ENCODE peak calls at places on chromosomes 6 and 20, in eight cellular contexts. F, V, I, Q, O, W, K and B are unnamed samples. For H3K27me3 and H3K9me3, the result is how much of the 10 kb centered on the place peaks cover.

GRCh38 chr20:8144282-8145245 is 12.5 kb downstream of the PLCB1 start:
- DNase-seq in F (no peak), V (peak), I (peak), Q (no peak), O (no peak), W (peak), K (no peak), B (no peak)

GRCh38 chr20:52937701-52938100 is 34.5 kb upstream of the TSHZ2 start:
- DNase-seq in F (no peak), V (peak), I (no peak), Q (no peak), O (no peak), W (peak), K (no peak), B (no peak)

GRCh38 chr6:13624871-13625288 is 9.7 kb downstream of the NOL7 start:
- DNase-seq in F (no peak), V (peak), I (peak), Q (peak), O (no peak), W (peak), K (no peak), B (no peak)

GRCh38 chr6:10033223-10033829 is 381.5 kb downstream of the TFAP2A start:
- DNase-seq in F (no peak), V (peak), I (peak), Q (peak), O (no peak), W (no peak), K (no peak), B (no peak)

GRCh38 chr6:16704706-16705402 is 56.4 kb downstream of the ATXN1 start:
- DNase-seq in F (peak), V (no peak), I (peak), Q (no peak), O (no peak), W (no peak), K (no peak), B (no peak)

GRCh38 chr6:41278699-41279405 is 7.6 kb downstream of the TREM1 start:
- DNase-seq in F (peak), V (peak), I (peak), Q (peak), O (no peak), W (peak), K (no peak), B (peak)

GRCh38 chr20:50551288-50551687 is 41.1 kb downstream of the PTPN1 start:
- DNase-seq in F (no peak), V (no peak), I (no peak), Q (no peak), O (no peak), W (no peak), K (no peak), B (no peak)

GRCh38 chr20:57283867-57284266 is 17.4 kb upstream of the BMP7 start:
- DNase-seq in F (no peak), V (no peak), I (no peak), Q (no peak), O (no peak), W (no peak), K (no peak), B (no peak)

GRCh38 chr6:161618816-161619454 is 345.1 kb upstream of the AGPAT4 start:
- DNase-seq in F (no peak), V (peak), I (peak), Q (peak), O (no peak), W (peak), K (no peak), B (no peak)

GRCh38 chr6:117938324-117938995 is 31.4 kb downstream of the SLC35F1 start:
- DNase-seq in F (no peak), V (peak), I (no peak), Q (no peak), O (no peak), W (peak), K (no peak), B (no peak)

GRCh38 chr6:159279790-159280277 is 110.6 kb downstream of the FNDC1 start:
- DNase-seq in F (no peak), V (no peak), I (no peak), Q (no peak), O (no peak), W (peak), K (no peak), B (no peak)

GRCh38 chr6:92977018-92977417 is 442.3 kb downstream of the EPHA7 start:
- DNase-seq in F (no peak), V (no peak), I (no peak), Q (no peak), O (no peak), W (no peak), K (no peak), B (no peak)

DNA sequence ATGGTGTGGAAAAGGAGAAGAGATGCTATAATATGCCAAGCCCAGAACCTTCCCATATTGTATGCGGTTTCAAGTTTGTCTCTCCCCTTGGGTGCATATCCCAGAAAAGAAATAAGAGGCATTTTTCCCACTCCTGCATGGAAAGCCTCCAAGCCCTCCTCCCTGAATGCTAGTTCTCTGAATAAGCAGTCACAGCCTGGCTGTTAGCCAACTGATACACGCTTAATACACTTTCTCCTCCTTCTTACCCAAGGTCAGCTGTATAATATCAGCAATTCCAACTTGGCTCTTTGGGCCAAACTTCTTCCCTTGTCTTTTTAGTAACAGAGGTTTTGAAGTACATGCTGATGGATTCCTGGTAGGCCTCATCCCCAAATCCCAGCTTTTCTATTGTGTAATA is 440.1 kb downstream of the EPHA7 start:
- DNase-seq in F (no peak), V (no peak), I (no peak), Q (peak), O (no peak), W (no peak), K (no peak), B (no peak)
- H3K27me3 ChIP-seq in F (under half), V (under half), I (under half), Q (under half), O (under half), W (under half), K (under half), B (under half)

GRCh38 chr20:49281913-49282467 is 4.1 kb upstream of the ZNFX1 start:
- DNase-seq in F (no peak), V (peak), I (no peak), Q (no peak), O (no peak), W (no peak), K (peak), B (no peak)
- H3K9me3 ChIP-seq in F (half or more), V (half or more), I (under half), Q (under half), O (under half), W (under half), K (under half), B (half or more)

DNA sequence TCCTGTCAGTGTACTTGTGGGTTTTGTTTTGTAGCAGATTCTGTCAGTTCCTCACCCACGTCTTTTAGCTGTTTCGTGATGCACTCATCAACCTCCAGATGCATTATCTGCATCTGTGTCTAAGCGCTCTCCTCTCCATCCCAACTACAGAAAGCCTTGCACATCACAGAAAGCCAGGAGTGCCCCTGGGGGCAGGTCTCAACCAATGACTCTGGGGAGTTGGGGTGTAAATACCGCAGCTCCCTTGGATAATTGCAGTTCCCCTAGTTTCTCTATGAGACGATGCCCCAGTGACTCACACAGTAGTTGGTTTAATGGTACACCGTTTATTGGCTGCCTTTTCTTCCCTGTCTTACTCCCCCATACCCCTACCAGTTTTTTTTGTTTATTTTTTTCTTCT is 158.1 kb downstream of the SOX4 start:
- DNase-seq in F (no peak), V (no peak), I (no peak), Q (no peak), O (no peak), W (no peak), K (no peak), B (no peak)
- H3K27me3 ChIP-seq in F (under half), V (under half), I (under half), Q (under half), O (under half), W (under half), K (under half), B (under half)

DNA sequence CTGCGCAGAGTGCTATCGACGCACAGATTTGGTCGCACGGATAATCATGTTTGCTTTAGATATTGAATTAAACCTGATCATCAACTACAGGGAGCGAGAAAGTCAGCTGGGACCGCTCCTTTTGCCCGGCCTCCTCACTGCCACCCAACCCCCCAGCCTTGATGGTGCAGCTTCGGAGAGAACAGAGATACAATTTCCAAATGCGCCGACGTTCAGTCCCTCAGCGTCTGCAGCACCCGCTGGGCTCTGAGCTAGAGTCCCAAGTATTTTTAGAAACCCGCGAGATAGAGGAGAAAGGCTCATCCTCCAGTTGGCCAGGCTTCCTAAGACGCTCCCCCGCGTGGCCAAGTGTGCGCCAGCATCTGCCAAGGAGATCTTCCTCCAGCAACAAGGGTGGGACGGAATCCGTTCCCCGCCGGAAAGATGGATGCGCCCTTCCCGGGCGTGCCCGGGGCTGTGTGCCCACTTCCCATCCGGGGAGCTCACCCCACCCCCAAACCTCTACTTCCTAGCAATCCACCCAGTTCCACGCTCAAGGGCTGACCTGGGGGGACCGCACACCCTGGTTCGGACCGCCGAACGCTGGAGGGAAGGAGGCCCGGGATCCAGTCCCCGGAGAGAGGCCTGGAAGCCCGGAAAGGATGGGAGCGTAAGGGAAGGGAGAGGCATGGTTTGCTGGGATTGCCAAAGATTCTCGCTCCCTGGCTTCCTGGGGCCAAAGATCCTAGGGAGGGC is 4.1 kb downstream of the NKX2-2 start:
- DNase-seq in F (no peak), V (peak), I (no peak), Q (no peak), O (no peak), W (peak), K (no peak), B (no peak)
- H3K9me3 ChIP-seq in F (under half), V (under half), I (under half), Q (under half), O (under half), W (under half), K (under half), B (under half)

GRCh38 chr6:170289108-170289931 is 1.6 kb downstream of the DLL1 start:
- DNase-seq in F (no peak), V (peak), I (no peak), Q (no peak), O (no peak), W (no peak), K (no peak), B (no peak)
- H3K27me3 ChIP-seq in F (under half), V (half or more), I (under half), Q (half or more), O (under half), W (half or more), K (under half), B (under half)

GRCh38 chr6:373031-373430 is 18.5 kb upstream of the IRF4 start:
- DNase-seq in F (no peak), V (no peak), I (no peak), Q (no peak), O (peak), W (no peak), K (peak), B (no peak)

GRCh38 chr6:374956-375355 is 16.6 kb upstream of the IRF4 start:
- DNase-seq in F (no peak), V (no peak), I (no peak), Q (no peak), O (peak), W (no peak), K (peak), B (no peak)

GRCh38 chr6:373773-374724 is 17.5 kb upstream of the IRF4 start:
- DNase-seq in F (no peak), V (peak), I (no peak), Q (peak), O (peak), W (peak), K (peak), B (no peak)

GRCh38 chr6:370555-370954 is 21.0 kb upstream of the IRF4 start:
- DNase-seq in F (no peak), V (no peak), I (no peak), Q (no peak), O (no peak), W (no peak), K (peak), B (no peak)

GRCh38 chr6:372336-372911 is 19.1 kb upstream of the IRF4 start:
- DNase-seq in F (no peak), V (no peak), I (no peak), Q (peak), O (no peak), W (no peak), K (peak), B (no peak)
- H3K9me3 ChIP-seq in F (under half), V (under half), I (under half), Q (under half), O (under half), W (under half), K (under half), B (under half)

GRCh38 chr20:10673176-10673830 is 496 bp downstream of the JAG1 start:
- DNase-seq in F (no peak), V (peak), I (no peak), Q (peak), O (no peak), W (peak), K (no peak), B (no peak)
- H3K27me3 ChIP-seq in F (under half), V (half or more), I (under half), Q (under half), O (under half), W (under half), K (under half), B (under half)

GRCh38 chr20:29448806-29449470 is 1808.5 kb upstream of the DEFB115 start:
- DNase-seq in F (no peak), V (no peak), I (no peak), Q (no peak), O (no peak), W (no peak), K (no peak), B (no peak)
- H3K9me3 ChIP-seq in F (under half), V (under half), I (under half), Q (under half), O (under half), W (under half), K (under half), B (under half)

GRCh38 chr20:9508240-9508661 is 6.1 kb upstream of the LAMP5 start:
- DNase-seq in F (no peak), V (no peak), I (no peak), Q (no peak), O (no peak), W (no peak), K (no peak), B (no peak)

GRCh38 chr20:9506337-9506821 is 8.0 kb upstream of the LAMP5 start:
- DNase-seq in F (no peak), V (peak), I (no peak), Q (no peak), O (no peak), W (no peak), K (no peak), B (no peak)

GRCh38 chr20:9507544-9508239 is 6.7 kb upstream of the LAMP5 start:
- DNase-seq in F (no peak), V (peak), I (no peak), Q (no peak), O (no peak), W (peak), K (no peak), B (no peak)

GRCh38 chr20:9508696-9509178 is 5.7 kb upstream of the LAMP5 start:
- DNase-seq in F (no peak), V (no peak), I (no peak), Q (no peak), O (no peak), W (peak), K (no peak), B (no peak)

DNA sequence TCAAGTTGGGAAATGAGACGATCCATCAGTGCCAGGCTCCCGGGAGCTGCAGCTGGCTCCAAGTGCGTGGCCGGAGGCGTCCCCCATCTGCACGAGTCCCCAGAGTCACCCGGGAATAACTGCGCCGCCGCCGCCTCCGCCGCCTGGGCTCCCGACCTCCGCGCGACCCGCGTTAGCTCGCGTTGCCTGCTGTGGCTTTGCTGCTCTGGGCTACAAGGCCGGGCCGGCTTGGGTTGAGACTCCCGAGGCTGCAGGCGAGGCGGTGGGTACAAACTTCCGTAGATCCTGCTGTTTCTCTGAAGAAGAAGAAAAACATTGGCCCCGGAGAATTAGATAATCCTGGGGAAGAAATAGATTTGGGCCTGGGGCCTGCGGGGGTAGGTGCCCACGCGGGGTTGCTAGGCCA is 7.4 kb upstream of the LAMP5 start:
- DNase-seq in F (no peak), V (peak), I (no peak), Q (no peak), O (no peak), W (peak), K (no peak), B (no peak)
- H3K27me3 ChIP-seq in F (under half), V (half or more), I (under half), Q (half or more), O (half or more), W (under half), K (under half), B (under half)

GRCh38 chr20:19024296-19025035 is 188.0 kb upstream of the SLC24A3 start:
- DNase-seq in F (no peak), V (peak), I (no peak), Q (peak), O (no peak), W (no peak), K (no peak), B (no peak)
- H3K9me3 ChIP-seq in F (under half), V (under half), I (under half), Q (under half), O (under half), W (under half), K (under half), B (under half)